ENCODE peak calls at places on chromosomes 2 and 18, in ten cellular contexts. Y is CD4-positive, alpha-beta memory T cell; W is endodermal cell; G is GM23338; C is right cardiac atrium; V is heart right ventricle; F is upper lobe of right lung; T is left ventricle myocardium inferior; K is adipocyte; N is transverse colon. A is an unnamed sample.

GRCh38 chr18:70194227-70194890 is 11.1 kb downstream of the RTTN start:
- DNase-seq in Y (no peak), W (no peak), G (no peak), C (no peak), V (no peak), F (no peak), T (no peak), K (no peak), N (no peak), A (no peak)

GRCh38 chr2:108492364-108492763 is 41.9 kb upstream of the LIMS1 start:
- DNase-seq in Y (no peak), W (no peak), G (no peak), C (no peak), V (no peak), F (no peak), T (no peak), K (peak; percentile 92), N (no peak), A (peak; percentile 30)

GRCh38 chr2:23556929-23557328 is 171.9 kb downstream of the KLHL29 start:
- DNase-seq in Y (no peak), W (no peak), G (no peak), C (no peak), V (no peak), F (no peak), T (no peak), K (no peak), N (no peak), A (no peak)

GRCh38 chr2:109222422-109222821 is 93.4 kb downstream of the SH3RF3 start:
- DNase-seq in Y (no peak), W (no peak), G (no peak), C (no peak), V (no peak), F (peak; percentile 43), T (no peak), K (no peak), N (no peak), A (no peak)

GRCh38 chr2:165970663-165971062 is 17.1 kb upstream of the TTC21B start:
- DNase-seq in Y (no peak), W (no peak), G (peak; percentile 10), C (no peak), V (no peak), F (no peak), T (no peak), K (no peak), N (no peak), A (no peak)

GRCh38 chr2:234571620-234572407 is 74.9 kb upstream of the ARL4C start:
- DNase-seq in Y (no peak), W (no peak), G (no peak), C (no peak), V (no peak), F (no peak), T (no peak), K (no peak), N (no peak), A (no peak)

GRCh38 chr18:9017170-9017899 is 85.2 kb upstream of the NDUFV2 start:
- DNase-seq in Y (peak; percentile 51), W (peak; percentile 90), G (peak; percentile 79), C (peak; percentile 87), V (peak; percentile 59), F (peak; percentile 68), T (peak; percentile 73), K (peak; percentile 96), N (peak; percentile 68), A (peak; percentile 31)

GRCh38 chr2:79860233-79861058 is 347.6 kb downstream of the CTNNA2 start:
- DNase-seq in Y (no peak), W (no peak), G (peak; percentile 79), C (no peak), V (no peak), F (no peak), T (no peak), K (peak; percentile 53), N (no peak), A (peak; percentile 43)

GRCh38 chr2:144706671-144707070 is 186.8 kb upstream of the ZEB2 start:
- DNase-seq in Y (no peak), W (no peak), G (no peak), C (no peak), V (no peak), F (no peak), T (no peak), K (no peak), N (no peak), A (no peak)

GRCh38 chr2:222892321-222892720 is 31.5 kb downstream of the ACSL3 start:
- DNase-seq in Y (no peak), W (no peak), G (no peak), C (no peak), V (no peak), F (no peak), T (no peak), K (peak; percentile 43), N (no peak), A (peak; percentile 92)

GRCh38 chr2:73963385-73964120 is 21.2 kb upstream of the TET3 start:
- DNase-seq in Y (no peak), W (no peak), G (no peak), C (no peak), V (no peak), F (no peak), T (no peak), K (no peak), N (no peak), A (no peak)

GRCh38 chr18:76823574-76823973 is 1.2 kb downstream of the ZNF236 start:
- DNase-seq in Y (peak; percentile 38), W (peak; percentile 82), G (peak; percentile 81), C (peak; percentile 28), V (no peak), F (peak; percentile 71), T (peak; percentile 37), K (peak; percentile 9), N (peak; percentile 22), A (no peak)

GRCh38 chr2:177296047-177296446 is 31.5 kb upstream of the NFE2L2 start:
- DNase-seq in Y (no peak), W (no peak), G (no peak), C (no peak), V (no peak), F (no peak), T (no peak), K (peak; percentile 62), N (no peak), A (peak; percentile 38)

GRCh38 chr2:2083113-2083757 is 247.8 kb downstream of the MYT1L start:
- DNase-seq in Y (no peak), W (no peak), G (no peak), C (no peak), V (no peak), F (no peak), T (no peak), K (no peak), N (no peak), A (no peak)

GRCh38 chr2:240480834-240481623 is 45.6 kb downstream of the GPC1 start:
- DNase-seq in Y (no peak), W (peak; percentile 36), G (no peak), C (no peak), V (no peak), F (peak; percentile 60), T (no peak), K (no peak), N (no peak), A (no peak)

DNA sequence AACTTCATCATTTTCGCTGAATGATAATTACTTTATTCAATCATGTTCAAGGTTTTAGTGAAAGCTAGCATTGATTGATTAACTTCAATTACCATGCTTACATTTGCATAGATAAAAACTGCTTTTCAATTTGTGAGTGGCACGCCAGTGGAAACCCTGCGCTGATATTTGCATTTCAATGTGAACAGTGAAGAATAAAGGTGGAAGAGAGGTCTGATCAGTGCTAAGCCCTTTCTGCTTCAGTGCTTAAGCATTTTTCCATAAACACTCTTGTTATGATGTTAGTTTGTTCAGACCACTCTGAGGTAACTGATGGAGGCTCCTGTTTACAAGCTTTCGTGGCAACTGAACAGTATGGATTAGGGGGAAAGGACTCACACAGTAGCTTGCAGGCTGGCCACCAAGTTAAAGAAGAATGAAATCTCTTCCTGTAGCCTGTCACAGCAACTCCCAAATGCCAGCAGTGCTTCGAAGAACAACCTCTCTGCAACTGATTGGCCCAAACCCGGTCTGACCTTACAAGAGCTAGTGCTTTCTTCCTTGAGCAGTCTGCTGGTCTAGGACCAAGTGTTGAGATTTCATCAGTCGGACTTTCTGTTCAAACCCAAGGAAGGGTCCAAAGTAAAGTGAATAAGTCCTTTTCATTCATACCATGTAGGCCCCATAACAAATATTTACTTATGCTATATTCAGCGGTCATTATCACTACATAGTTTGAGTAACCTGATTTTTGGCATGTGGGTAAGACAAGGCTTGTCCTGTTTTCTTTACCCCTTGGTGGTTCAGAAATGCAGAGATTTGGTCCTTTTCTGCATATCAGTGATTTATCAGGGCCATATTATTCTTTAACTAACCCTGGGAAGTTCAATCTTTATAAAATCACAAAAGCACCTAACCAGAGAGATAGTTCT is 157.1 kb downstream of the GPD2 start:
- DNase-seq in Y (no peak), W (peak; percentile 73), G (peak; percentile 58), C (no peak), V (no peak), F (no peak), T (no peak), K (no peak), N (no peak), A (no peak)
- H3K4me3 ChIP-seq in Y (no peak overlapping the region), W (no peak overlapping the region), G (peak overlapping the region; percentile 5), C (no peak overlapping the region), V (no peak overlapping the region), F (no peak overlapping the region), T (no peak overlapping the region), K (no peak overlapping the region), N (no peak overlapping the region), A (no peak overlapping the region)

GRCh38 chr2:60554649-60555065 is 1.2 kb upstream of the BCL11A start:
- DNase-seq in Y (no peak), W (peak; percentile 83), G (peak; percentile 59), C (no peak), V (no peak), F (peak; percentile 73), T (no peak), K (peak; percentile 42), N (peak; percentile 37), A (peak; percentile 26)
- H3K4me1 ChIP-seq in Y (peaks cover 62% of the 10 kb centered on the region), W (no peaks in the 10 kb centered on the region), G (peaks cover 16% of the 10 kb centered on the region), C (no peaks in the 10 kb centered on the region), V (peaks cover 40% of the 10 kb centered on the region), F (peaks cover 49% of the 10 kb centered on the region), T (peaks cover 72% of the 10 kb centered on the region), K (peaks cover 17% of the 10 kb centered on the region), N (peaks cover 35% of the 10 kb centered on the region), A (peaks cover 35% of the 10 kb centered on the region)

GRCh38 chr2:11559066-11559785 is 25.4 kb downstream of the GREB1 start:
- DNase-seq in Y (no peak), W (no peak), G (no peak), C (no peak), V (no peak), F (peak; percentile 20), T (no peak), K (no peak), N (no peak), A (no peak)
- H3K27me3 ChIP-seq in Y (no peaks in the 10 kb centered on the region), W (no peaks in the 10 kb centered on the region), G (no peaks in the 10 kb centered on the region), C (no peaks in the 10 kb centered on the region), V (no peaks in the 10 kb centered on the region), F (peaks cover 19% of the 10 kb centered on the region), T (no peaks in the 10 kb centered on the region), K (peaks cover 55% of the 10 kb centered on the region), N (peaks cover 8% of the 10 kb centered on the region), A (peaks cover 22% of the 10 kb centered on the region)

GRCh38 chr2:157386747-157387146 is 57.1 kb downstream of the CYTIP start:
- DNase-seq in Y (no peak), W (no peak), G (no peak), C (no peak), V (no peak), F (no peak), T (no peak), K (no peak), N (no peak), A (no peak)

GRCh38 chr2:157388827-157389226 is 55.1 kb downstream of the CYTIP start:
- DNase-seq in Y (no peak), W (no peak), G (no peak), C (no peak), V (no peak), F (no peak), T (no peak), K (no peak), N (no peak), A (no peak)

GRCh38 chr2:157386247-157386646 is 57.6 kb downstream of the CYTIP start:
- DNase-seq in Y (no peak), W (no peak), G (no peak), C (no peak), V (no peak), F (no peak), T (no peak), K (no peak), N (no peak), A (no peak)
- H3K4me3 ChIP-seq in Y (no peak overlapping the region), W (no peak overlapping the region), G (no peak overlapping the region), C (no peak overlapping the region), V (no peak overlapping the region), F (no peak overlapping the region), T (no peak overlapping the region), K (no peak overlapping the region), N (no peak overlapping the region), A (no peak overlapping the region)

A was measured in A673.